ENCODE peak calls at places on chromosomes 4 and X, in eight cellular contexts. U, Z, I, M, W, K, G and Y are unnamed samples.

GRCh38 chr4:1092983-1093361 is 20.4 kb downstream of the RNF212 start:
- DNase-seq in U (no peak), Z (no peak), I (no peak), M (no peak), W (no peak), K (no peak), G (no peak), Y (no peak)

GRCh38 chr4:155473420-155474095 is 96.8 kb upstream of the MAP9 start:
- DNase-seq in U (no peak), Z (no peak), I (no peak), M (no peak), W (no peak), K (peak; percentile 30), G (no peak), Y (no peak)

GRCh38 chrX:45811307-45811706 is 610.6 kb upstream of the DIPK2B start:
- DNase-seq in U (no peak), Z (no peak), I (no peak), M (no peak), W (no peak), K (no peak), G (no peak), Y (no peak)

GRCh38 chr4:1081689-1082040 is 31.7 kb downstream of the RNF212 start:
- DNase-seq in U (no peak), Z (no peak), I (peak; percentile 42), M (no peak), W (no peak), K (peak; percentile 63), G (no peak), Y (no peak)

GRCh38 chr4:100314057-100314456 is 123.8 kb upstream of the DDIT4L start:
- DNase-seq in U (no peak), Z (no peak), I (no peak), M (no peak), W (no peak), K (no peak), G (no peak), Y (no peak)

GRCh38 chr4:121794505-121795192 is 6.5 kb upstream of the EXOSC9 start:
- DNase-seq in U (no peak), Z (no peak), I (no peak), M (no peak), W (no peak), K (no peak), G (no peak), Y (no peak)

GRCh38 chrX:13933352-13933751 is 96.3 kb downstream of the GEMIN8 start:
- DNase-seq in U (no peak), Z (no peak), I (no peak), M (no peak), W (no peak), K (no peak), G (no peak), Y (no peak)

GRCh38 chr4:37451646-37452045 is 207.1 kb downstream of the NWD2 start:
- DNase-seq in U (no peak), Z (no peak), I (no peak), M (no peak), W (no peak), K (no peak), G (no peak), Y (no peak)

GRCh38 chr4:40607224-40607623 is 22.4 kb downstream of the RBM47 start:
- DNase-seq in U (no peak), Z (no peak), I (no peak), M (no peak), W (no peak), K (peak; percentile 27), G (no peak), Y (no peak)

GRCh38 chr4:675036-675804 is 878 bp downstream of the MYL5 start:
- DNase-seq in U (no peak), Z (no peak), I (no peak), M (no peak), W (no peak), K (no peak), G (no peak), Y (peak; percentile 36)

GRCh38 chr4:568351-568652 is 7.8 kb downstream of the TMEM271 start:
- DNase-seq in U (no peak), Z (no peak), I (no peak), M (no peak), W (no peak), K (no peak), G (no peak), Y (no peak)

GRCh38 chr4:139823345-139823744 is 157.7 kb downstream of the MGST2 start:
- DNase-seq in U (no peak), Z (no peak), I (no peak), M (no peak), W (no peak), K (no peak), G (no peak), Y (no peak)

GRCh38 chrX:20711366-20711765 is 444.7 kb upstream of the RPS6KA3 start:
- DNase-seq in U (no peak), Z (no peak), I (no peak), M (no peak), W (no peak), K (no peak), G (no peak), Y (no peak)

GRCh38 chrX:11193035-11193469 is 81.9 kb downstream of the HCCS start:
- DNase-seq in U (no peak), Z (no peak), I (no peak), M (no peak), W (no peak), K (peak; percentile 53), G (no peak), Y (no peak)

GRCh38 chrX:136694491-136695087 is 46.6 kb downstream of the CD40LG start:
- DNase-seq in U (no peak), Z (no peak), I (peak; percentile 26), M (no peak), W (no peak), K (peak; percentile 58), G (no peak), Y (no peak)

GRCh38 chr4:145680902-145681301 is 956 bp downstream of the C4orf51 start:
- DNase-seq in U (no peak), Z (no peak), I (no peak), M (no peak), W (no peak), K (no peak), G (no peak), Y (no peak)

GRCh38 chr4:91147067-91147466 is 1019.9 kb downstream of the CCSER1 start:
- DNase-seq in U (no peak), Z (no peak), I (no peak), M (no peak), W (no peak), K (no peak), G (no peak), Y (no peak)

GRCh38 chrX:10015711-10016515 is 48.8 kb downstream of the CLDN34 start:
- DNase-seq in U (no peak), Z (no peak), I (peak; percentile 35), M (no peak), W (no peak), K (peak; percentile 35), G (peak; percentile 7), Y (peak; percentile 17)

GRCh38 chrX:104136241-104137019 is 20.4 kb downstream of the SLC25A53 start:
- DNase-seq in U (peak; percentile 68), Z (peak; percentile 17), I (peak; percentile 65), M (no peak), W (peak; percentile 60), K (peak; percentile 91), G (peak; percentile 29), Y (peak; percentile 53)

GRCh38 chr4:143482753-143483362 is 30.6 kb upstream of the SMARCA5 start:
- DNase-seq in U (peak; percentile 50), Z (no peak), I (peak; percentile 9), M (no peak), W (no peak), K (peak; percentile 71), G (no peak), Y (peak; percentile 5)

GRCh38 chr4:37793562-37793961 is 32.9 kb upstream of the PGM2 start:
- DNase-seq in U (no peak), Z (no peak), I (peak; percentile 25), M (no peak), W (no peak), K (peak; percentile 7), G (no peak), Y (no peak)

GRCh38 chr4:178523038-178523437 is 1080.8 kb upstream of the AGA start:
- DNase-seq in U (no peak), Z (no peak), I (no peak), M (no peak), W (no peak), K (no peak), G (no peak), Y (no peak)

GRCh38 chrX:150200820-150201287 is 162.3 kb upstream of the MAMLD1 start:
- DNase-seq in U (peak; percentile 51), Z (peak; percentile 53), I (peak; percentile 95), M (no peak), W (peak; percentile 79), K (peak; percentile 98), G (no peak), Y (peak; percentile 59)

GRCh38 chrX:136630881-136631280 is 17.1 kb upstream of the CD40LG start:
- DNase-seq in U (no peak), Z (no peak), I (no peak), M (no peak), W (no peak), K (no peak), G (no peak), Y (no peak)

GRCh38 chrX:129704491-129704890 is 34.3 kb upstream of the XPNPEP2 start:
- DNase-seq in U (no peak), Z (no peak), I (no peak), M (no peak), W (no peak), K (no peak), G (no peak), Y (no peak)

GRCh38 chrX:97332963-97333362 is 449.3 kb downstream of the RPA4 start:
- DNase-seq in U (no peak), Z (no peak), I (no peak), M (no peak), W (no peak), K (peak; percentile 56), G (no peak), Y (no peak)

GRCh38 chr4:42871685-42872271 is 20.7 kb upstream of the GRXCR1 start:
- DNase-seq in U (no peak), Z (no peak), I (no peak), M (no peak), W (no peak), K (no peak), G (no peak), Y (no peak)

GRCh38 chrX:7204619-7205018 is 56.7 kb upstream of the PUDP start:
- DNase-seq in U (no peak), Z (no peak), I (no peak), M (no peak), W (no peak), K (no peak), G (no peak), Y (no peak)